ENCODE peak calls at places on chromosomes 2 and 18, in eight cellular contexts. L is GM10248, J is nephron progenitor cell, D is epithelial cell of esophagus, H is foreskin fibroblast, V is Calu3, R is GM20000, E is hepatocyte. N is an unnamed sample.
A peak's percentile ranks its signal among the peaks of the same experiment; 100 is the strongest.

GRCh38 chr2:7671312-7671711 is 754.1 kb downstream of the RNF144A start:
- DNase-seq in L (no peak), J (no peak), D (no peak), H (peak; percentile 5), V (no peak), R (no peak), E (no peak), N (no peak)

GRCh38 chr2:105005170-105005569 is 32.7 kb upstream of the MRPS9 start:
- DNase-seq in L (no peak), J (no peak), D (peak; percentile 2), H (no peak), V (no peak), R (no peak), E (peak; percentile 5), N (peak; percentile 43)

GRCh38 chr2:199850718-199851498 is at the start of gene FTCDNL1:
- DNase-seq in L (peak; percentile 78), J (peak; percentile 73), D (peak; percentile 56), H (peak; percentile 31), V (peak; percentile 72), R (peak; percentile 85), E (peak; percentile 81), N (peak; percentile 43)

GRCh38 chr2:119004602-119005001 is 62.6 kb downstream of the MARCO start:
- DNase-seq in L (no peak), J (no peak), D (peak; percentile 70), H (no peak), V (no peak), R (no peak), E (peak; percentile 19), N (peak; percentile 91)

GRCh38 chr2:181129654-181130053 is 149.2 kb downstream of the UBE2E3 start:
- DNase-seq in L (no peak), J (no peak), D (no peak), H (no peak), V (no peak), R (no peak), E (no peak), N (no peak)

GRCh38 chr18:48836231-48836805 is 114.4 kb downstream of the SMAD7 start:
- DNase-seq in L (no peak), J (no peak), D (no peak), H (no peak), V (no peak), R (no peak), E (no peak), N (no peak)

GRCh38 chr2:205654878-205655601 is 27.3 kb upstream of the NRP2 start:
- DNase-seq in L (no peak), J (no peak), D (peak; percentile 82), H (peak; percentile 83), V (no peak), R (no peak), E (no peak), N (peak; percentile 47)

GRCh38 chr18:31077883-31078282 is 24.3 kb downstream of the DSC2 start:
- DNase-seq in L (no peak), J (no peak), D (peak; percentile 69), H (no peak), V (no peak), R (no peak), E (no peak), N (no peak)

GRCh38 chr2:113755690-113756063 is 765 bp downstream of the SLC35F5 start:
- DNase-seq in L (no peak), J (peak; percentile 6), D (peak; percentile 36), H (no peak), V (no peak), R (peak; percentile 9), E (peak; percentile 13), N (no peak)

GRCh38 chr18:44950685-44951195 is 270.1 kb downstream of the SETBP1 start:
- DNase-seq in L (no peak), J (no peak), D (no peak), H (no peak), V (no peak), R (no peak), E (no peak), N (no peak)

GRCh38 chr2:168798888-168799410 is 3.5 kb upstream of the NOSTRIN start:
- DNase-seq in L (no peak), J (no peak), D (no peak), H (no peak), V (no peak), R (no peak), E (peak; percentile 23), N (no peak)

GRCh38 chr2:136168605-136169210 is 50.8 kb upstream of the CXCR4 start:
- DNase-seq in L (no peak), J (no peak), D (no peak), H (no peak), V (no peak), R (no peak), E (no peak), N (no peak)

GRCh38 chr2:237257471-237257951 is 156.5 kb downstream of the COL6A3 start:
- DNase-seq in L (no peak), J (no peak), D (no peak), H (peak; percentile 66), V (no peak), R (no peak), E (no peak), N (no peak)

GRCh38 chr2:192969055-192969454 is 774.3 kb upstream of the TMEFF2 start:
- DNase-seq in L (no peak), J (no peak), D (no peak), H (no peak), V (no peak), R (no peak), E (no peak), N (no peak)

GRCh38 chr2:104929663-104930062 is 75.7 kb downstream of the POU3F3 start:
- DNase-seq in L (no peak), J (no peak), D (no peak), H (no peak), V (no peak), R (no peak), E (no peak), N (no peak)

GRCh38 chr2:119549236-119549635 is 5.0 kb downstream of the CFAP221 start:
- DNase-seq in L (no peak), J (no peak), D (peak; percentile 55), H (peak; percentile 56), V (peak; percentile 21), R (no peak), E (peak; percentile 33), N (peak; percentile 70)

GRCh38 chr2:85277416-85278158 is 50.2 kb downstream of the TGOLN2 start:
- DNase-seq in L (no peak), J (peak; percentile 61), D (peak; percentile 89), H (peak; percentile 85), V (no peak), R (no peak), E (peak; percentile 76), N (no peak)

GRCh38 chr18:68623342-68623741 is 91.6 kb downstream of the TMX3 start:
- DNase-seq in L (peak; percentile 43), J (peak; percentile 50), D (peak; percentile 74), H (peak; percentile 73), V (peak; percentile 60), R (peak; percentile 42), E (peak; percentile 80), N (peak; percentile 76)

GRCh38 chr2:214810670-214811069 is 1.2 kb upstream of the BARD1 start:
- DNase-seq in L (no peak), J (no peak), D (peak; percentile 23), H (no peak), V (no peak), R (no peak), E (peak; percentile 18), N (no peak)

GRCh38 chr2:214808481-214808931 is 977 bp downstream of the BARD1 start:
- DNase-seq in L (peak; percentile 11), J (no peak), D (peak; percentile 4), H (no peak), V (no peak), R (no peak), E (no peak), N (no peak)

GRCh38 chr2:214809751-214810564 is 475 bp upstream of the BARD1 start:
- DNase-seq in L (peak; percentile 98), J (peak; percentile 100), D (peak; percentile 99), H (peak; percentile 98), V (peak; percentile 100), R (peak; percentile 98), E (peak; percentile 100), N (peak; percentile 97)

DNA sequence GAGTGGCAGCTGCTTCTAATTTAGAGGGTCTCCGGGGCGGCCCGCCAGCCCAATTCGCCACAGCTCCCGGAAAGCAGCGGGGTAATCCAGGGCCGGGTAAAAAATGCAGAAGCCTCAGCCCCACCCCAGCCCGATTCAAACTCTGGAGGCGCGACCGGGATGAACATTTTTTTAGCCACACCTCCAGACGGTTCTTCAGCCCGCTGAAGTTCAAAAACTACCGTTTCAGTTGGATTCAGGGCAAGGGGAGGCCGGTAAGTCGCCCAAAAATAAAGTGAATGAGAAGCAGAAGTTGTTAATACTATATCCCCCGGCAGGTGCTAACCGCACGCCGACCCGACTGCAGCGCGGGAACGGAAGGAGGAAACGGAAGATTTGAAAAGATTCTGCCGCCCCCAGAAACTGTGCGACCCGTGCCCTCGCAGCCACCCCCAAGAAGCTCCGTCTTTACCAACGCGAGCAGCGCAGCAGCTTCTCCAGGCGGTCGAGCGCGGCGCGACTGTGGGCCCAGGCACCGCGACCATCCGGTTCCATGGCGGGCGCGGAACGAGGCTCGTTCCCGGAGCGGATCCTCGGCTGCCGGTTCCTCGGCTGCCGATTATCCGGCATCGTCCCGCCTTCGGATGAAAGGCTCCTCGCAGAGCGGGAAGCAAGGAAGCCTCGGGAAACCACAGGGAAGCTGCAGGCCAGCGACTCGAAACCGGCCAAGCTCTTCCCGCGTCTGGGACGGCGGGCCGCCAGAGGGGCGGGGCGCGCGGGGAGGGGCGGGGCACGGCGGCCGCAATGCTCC is at the start of gene BARD1:
- DNase-seq in L (peak; percentile 47), J (peak; percentile 54), D (peak; percentile 72), H (peak; percentile 48), V (peak; percentile 51), R (peak; percentile 47), E (peak; percentile 76), N (peak; percentile 71)
- TF ChIP-seq CTCF in L (no peak), J (no peak), D (no peak), H (no peak), V (no peak), R (no peak), E (no peak), N (no peak)

GRCh38 chr2:195672674-195673073 is 15.6 kb downstream of the SLC39A10 start:
- DNase-seq in L (no peak), J (no peak), D (peak; percentile 40), H (no peak), V (no peak), R (no peak), E (no peak), N (peak; percentile 13)
- TF ChIP-seq CTCF in L (no peak), J (no peak), D (peak; percentile 42), H (peak; percentile 12), V (no peak), R (no peak), E (peak; percentile 14), N (peak; percentile 21)

DNA sequence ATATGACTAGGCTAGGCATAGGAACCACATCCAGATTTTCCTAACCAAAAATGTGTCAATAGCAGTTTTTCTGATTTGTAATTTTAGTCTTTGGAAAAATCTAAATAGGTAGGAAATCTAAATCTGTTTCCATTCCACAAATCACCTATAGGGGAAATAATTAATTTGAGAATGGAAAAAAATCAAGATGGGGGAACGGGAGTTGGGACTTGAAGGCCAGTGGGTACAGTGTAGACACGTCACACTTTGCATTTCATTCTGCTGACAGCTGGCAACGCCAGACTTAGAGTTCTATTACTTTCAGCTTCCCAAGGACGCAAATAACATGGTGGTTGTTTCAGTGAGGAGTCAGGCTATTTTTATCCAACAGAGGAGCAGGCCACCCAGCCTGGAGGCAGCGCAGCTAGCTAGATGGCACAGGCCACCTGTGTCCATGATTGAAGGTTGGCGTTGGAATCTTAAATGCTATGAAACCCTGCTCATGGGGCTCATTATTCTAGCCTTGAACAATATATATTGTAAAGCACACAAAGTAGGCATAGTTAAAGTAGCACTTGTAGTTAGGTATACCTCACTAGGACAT is 23.4 kb downstream of the HNRNPA3 start:
- DNase-seq in L (no peak), J (no peak), D (no peak), H (no peak), V (no peak), R (no peak), E (no peak), N (no peak)
- TF ChIP-seq CTCF in L (no peak), J (no peak), D (no peak), H (no peak), V (peak; percentile 6), R (no peak), E (no peak), N (no peak)

GRCh38 chr2:100422320-100422719 is 4.9 kb upstream of the CHST10 start:
- DNase-seq in L (no peak), J (peak; percentile 47), D (peak; percentile 49), H (peak; percentile 27), V (peak; percentile 60), R (no peak), E (peak; percentile 62), N (peak; percentile 51)
- TF ChIP-seq CTCF in L (peak; percentile 21), J (peak; percentile 59), D (peak; percentile 75), H (peak; percentile 52), V (peak; percentile 63), R (no peak), E (peak; percentile 47), N (peak; percentile 23)